ENCODE peak calls at places on chromosomes 3 and 15, in nine cellular contexts. Z, G, J, M, L, Y, X, I and P are unnamed samples. For H3K36me3, the result is how much of the 10 kb centered on the place peaks cover.

GRCh38 chr15:101675796-101676582 is 23.8 kb upstream of the TM2D3 start:
- DNase-seq in X (peak), Z (no peak), J (peak), M (no peak), L (no peak), I (no peak), G (no peak), Y (no peak), P (peak)

GRCh38 chr15:88742161-88742560 is 61.1 kb upstream of the ACAN start:
- DNase-seq in Y (no peak), Z (no peak), X (no peak), I (no peak), M (no peak), L (no peak), G (no peak), J (no peak), P (no peak)

GRCh38 chr3:50603261-50604109 is 8.1 kb downstream of the CISH start:
- DNase-seq in G (no peak), M (no peak), J (no peak), L (no peak), Z (no peak), Y (no peak), X (no peak), I (no peak), P (no peak)

GRCh38 chr3:73667889-73668288 is 43.1 kb upstream of the PDZRN3 start:
- DNase-seq in I (no peak), Y (no peak), Z (no peak), L (no peak), M (no peak), G (no peak), J (no peak), X (no peak), P (no peak)

GRCh38 chr15:47471020-47471419 is 246.3 kb upstream of the SEMA6D start:
- DNase-seq in J (no peak), Y (no peak), I (no peak), M (no peak), X (peak), G (no peak), Z (no peak), L (no peak), P (no peak)

GRCh38 chr15:94021621-94022320 is 209.6 kb upstream of the MCTP2 start:
- DNase-seq in G (no peak), X (no peak), J (no peak), Z (no peak), I (no peak), M (no peak), Y (no peak), L (no peak), P (no peak)

GRCh38 chr3:129552287-129553050 is 9.5 kb downstream of the H1-8 start:
- DNase-seq in J (no peak), X (no peak), Z (no peak), G (no peak), M (no peak), I (no peak), Y (no peak), L (peak), P (no peak)

GRCh38 chr15:82044373-82045178 is 1.2 kb downstream of the MEX3B start:
- DNase-seq in X (peak), Z (peak), L (peak), Y (peak), G (peak), I (no peak), J (peak), M (no peak), P (peak)

GRCh38 chr3:100611221-100611620 is 1.8 kb downstream of the ADGRG7 start:
- DNase-seq in L (no peak), I (no peak), X (no peak), Z (no peak), G (no peak), J (no peak), M (no peak), Y (no peak), P (no peak)

GRCh38 chr3:100609963-100610362 is 562 bp downstream of the ADGRG7 start:
- DNase-seq in Z (no peak), Y (no peak), X (no peak), G (no peak), M (no peak), I (no peak), J (no peak), L (no peak), P (no peak)

GRCh38 chr3:100606894-100607512 is 2.4 kb upstream of the ADGRG7 start:
- DNase-seq in G (no peak), X (no peak), Y (no peak), I (no peak), Z (no peak), M (no peak), L (no peak), J (no peak), P (no peak)

GRCh38 chr3:100605358-100605757 is 4.0 kb upstream of the ADGRG7 start:
- DNase-seq in Y (no peak), M (no peak), I (no peak), J (no peak), Z (no peak), X (no peak), L (no peak), G (no peak), P (no peak)

GRCh38 chr3:100609305-100609704 is at the start of gene ADGRG7:
- DNase-seq in M (no peak), Y (no peak), J (no peak), Z (peak), G (no peak), I (no peak), X (no peak), L (no peak), P (no peak)
- H3K4me3 ChIP-seq in M (no peak), Y (no peak), J (peak), Z (peak), G (no peak), I (no peak), X (no peak), L (no peak), P (no peak)

DNA sequence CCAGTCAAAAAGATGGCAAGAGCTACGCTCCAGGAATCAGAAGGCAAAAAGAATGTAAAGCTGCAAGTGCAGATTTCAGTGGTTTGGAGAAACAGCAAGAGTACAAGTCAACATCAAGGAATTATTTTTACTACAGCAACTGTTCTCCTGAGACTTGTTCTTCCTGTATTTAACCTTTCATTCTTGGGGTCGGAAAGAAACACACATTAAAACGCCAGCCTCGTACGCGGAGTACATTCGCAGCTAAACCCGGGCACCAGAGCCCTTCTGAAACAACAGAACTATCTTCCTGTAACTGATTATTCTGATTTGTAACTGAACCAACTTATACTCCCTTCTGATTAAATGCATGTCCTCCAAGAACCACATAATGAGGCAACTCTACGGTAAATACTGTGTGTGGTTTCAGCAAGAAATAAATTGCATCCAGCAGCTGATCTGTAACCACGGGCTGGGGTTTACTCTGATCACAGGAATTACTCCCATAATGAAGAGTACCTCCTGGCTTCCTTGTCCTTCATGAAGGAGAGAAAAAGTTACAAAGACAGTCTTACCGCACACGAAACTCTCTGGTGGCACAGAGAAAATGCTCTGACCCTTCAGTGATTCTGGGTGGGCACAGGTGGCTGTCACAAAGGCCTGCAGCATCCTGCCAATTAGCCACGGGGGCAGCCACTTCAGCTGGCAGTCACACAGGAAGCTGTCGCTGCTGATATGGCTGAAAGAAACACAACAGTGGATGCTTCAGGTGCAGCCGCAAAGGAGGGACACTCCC is 107.1 kb downstream of the LRIG1 start:
- DNase-seq in M (no peak), Z (no peak), Y (no peak), G (no peak), L (no peak), J (peak), X (peak), I (no peak), P (no peak)
- H3K36me3 ChIP-seq in M (under half), Z (under half), Y (under half), G (under half), L (half or more), J (under half), X (half or more), I (under half), P (under half)

GRCh38 chr15:42152921-42153680 is 3.3 kb downstream of the PLA2G4F start:
- DNase-seq in Y (no peak), Z (no peak), G (no peak), M (no peak), X (no peak), L (no peak), J (peak), I (no peak), P (no peak)

GRCh38 chr15:42156266-42156922 is at the start of gene PLA2G4F:
- DNase-seq in I (peak), X (no peak), Y (no peak), Z (peak), J (peak), L (no peak), M (no peak), G (peak), P (no peak)

GRCh38 chr15:42153874-42154575 is 2.4 kb downstream of the PLA2G4F start:
- DNase-seq in G (no peak), J (peak), I (no peak), Z (no peak), L (no peak), X (no peak), M (no peak), Y (peak), P (no peak)

GRCh38 chr15:42155546-42156265 is 730 bp downstream of the PLA2G4F start:
- DNase-seq in M (no peak), G (peak), Y (no peak), Z (peak), I (no peak), L (no peak), J (peak), X (no peak), P (no peak)

GRCh38 chr15:42154576-42155355 is 1.7 kb downstream of the PLA2G4F start:
- DNase-seq in J (no peak), Z (no peak), X (no peak), G (no peak), I (no peak), M (no peak), L (no peak), Y (no peak), P (no peak)
- H3K4me3 ChIP-seq in J (peak), Z (peak), X (no peak), G (no peak), I (peak), M (no peak), L (no peak), Y (no peak), P (no peak)

GRCh38 chr3:45398167-45398566 is 9.8 kb downstream of the LARS2 start:
- DNase-seq in X (no peak), M (no peak), I (no peak), J (no peak), G (no peak), Z (no peak), Y (no peak), L (no peak), P (no peak)
- H3K36me3 ChIP-seq in X (under half), M (under half), I (under half), J (under half), G (under half), Z (under half), Y (under half), L (half or more), P (under half)

GRCh38 chr3:101675709-101676218 is 1.2 kb downstream of the ZBTB11 start:
- DNase-seq in Y (peak), G (no peak), J (no peak), Z (peak), X (no peak), M (no peak), I (peak), L (peak), P (peak)

GRCh38 chr3:101676765-101677435 is at the start of gene ZBTB11:
- DNase-seq in I (peak), Y (peak), G (peak), Z (peak), X (peak), M (peak), L (peak), J (peak), P (peak)

GRCh38 chr3:101673953-101674352 is 3.0 kb downstream of the ZBTB11 start:
- DNase-seq in M (no peak), I (no peak), G (no peak), Y (no peak), X (no peak), L (no peak), Z (no peak), J (no peak), P (no peak)

GRCh38 chr3:101676219-101676764 is 640 bp downstream of the ZBTB11 start:
- DNase-seq in J (peak), M (peak), G (peak), X (peak), I (peak), L (peak), Y (peak), Z (peak), P (peak)

DNA sequence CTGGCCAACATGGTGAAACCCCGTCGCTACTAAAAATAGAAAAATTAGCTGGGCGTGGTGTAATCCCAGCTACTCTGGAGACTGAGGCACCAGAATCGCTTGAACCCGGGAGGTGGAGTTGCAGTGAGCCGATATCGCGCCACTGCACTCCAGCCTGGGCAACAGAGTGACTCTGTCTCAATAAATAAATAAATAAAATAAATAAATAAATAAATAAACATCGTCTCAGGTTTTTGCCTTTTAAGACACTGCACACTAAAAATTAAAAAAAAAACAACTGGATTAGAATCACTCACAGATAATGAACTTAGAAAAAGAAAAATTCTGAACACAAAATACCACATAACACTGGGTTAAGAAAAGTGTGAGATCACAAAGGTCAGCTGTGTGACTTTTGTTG is 2.4 kb downstream of the ZBTB11 start:
- DNase-seq in L (no peak), Z (no peak), M (no peak), G (no peak), I (no peak), X (no peak), Y (no peak), J (no peak), P (no peak)
- H3K4me3 ChIP-seq in L (peak), Z (no peak), M (no peak), G (no peak), I (no peak), X (no peak), Y (no peak), J (no peak), P (peak)

DNA sequence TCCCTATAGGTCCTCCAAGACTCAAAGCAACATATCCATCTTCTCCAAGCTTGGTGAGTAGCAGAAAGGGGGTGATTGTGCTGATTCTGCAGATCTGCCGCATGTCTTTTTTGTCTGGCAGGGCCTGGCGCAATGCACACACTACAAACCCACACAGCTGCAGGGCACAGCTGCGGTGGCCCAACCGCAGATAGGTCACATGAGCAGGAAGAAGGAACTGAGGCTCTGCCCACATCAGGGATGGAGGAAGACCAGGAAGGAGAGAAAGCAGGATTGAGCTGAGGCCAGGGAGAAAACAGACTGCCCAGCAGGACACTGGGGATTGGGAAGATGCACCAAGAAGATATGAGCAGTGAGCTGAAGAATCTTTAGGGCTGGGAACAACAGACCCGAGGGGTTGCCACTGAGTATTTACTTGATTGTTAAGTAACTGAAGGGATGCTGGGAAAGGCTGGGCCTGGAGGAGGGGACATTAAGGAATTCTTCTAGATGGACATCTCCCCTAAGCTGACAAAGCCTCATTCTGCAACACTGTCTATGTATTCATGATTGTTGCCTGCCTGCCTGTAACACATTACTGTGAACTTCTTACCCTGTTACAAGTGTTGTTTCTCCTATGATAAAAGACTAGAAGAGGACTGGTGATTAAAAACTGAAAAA is 126.7 kb downstream of the MYLK start:
- DNase-seq in L (peak), M (no peak), X (no peak), J (peak), G (no peak), Z (peak), Y (no peak), I (no peak), P (peak)
- H3K36me3 ChIP-seq in L (under half), M (under half), X (under half), J (under half), G (under half), Z (under half), Y (under half), I (under half), P (under half)